ENCODE peak calls at places on chromosome 15, in five cellular contexts. J is AG04450, V is fibroblast of mammary gland, D is epithelial cell of esophagus, P is testis. C is an unnamed sample.

GRCh38 chr15:65326109-65326508 is 21.6 kb downstream of the RNU5B-1 start:
- DNase-seq in J (no peak), V (peak), D (peak), P (peak), C (no peak)

GRCh38 chr15:25056484-25057429 is 102.0 kb downstream of the SNRPN start:
- DNase-seq in J (no peak), V (no peak), D (no peak), P (peak), C (no peak)

GRCh38 chr15:58307313-58307961 is 124.4 kb upstream of the LIPC start:
- DNase-seq in J (no peak), V (peak), D (peak), P (no peak), C (peak)

GRCh38 chr15:41891946-41892345 is 1.9 kb downstream of the SPTBN5 start:
- DNase-seq in J (no peak), V (no peak), D (no peak), P (no peak), C (no peak)

GRCh38 chr15:88982304-88982945 is 69.2 kb upstream of the MFGE8 start:
- DNase-seq in J (no peak), V (peak), D (no peak), P (peak), C (peak)

GRCh38 chr15:83016906-83017305 is 5.5 kb upstream of the C15orf40 start:
- DNase-seq in J (no peak), V (no peak), D (no peak), P (no peak), C (no peak)

GRCh38 chr15:95247068-95247984 is 1016.0 kb downstream of the MCTP2 start:
- DNase-seq in J (peak), V (peak), D (peak), P (peak), C (peak)

GRCh38 chr15:60396964-60397771 is 618 bp downstream of the ANXA2 start:
- DNase-seq in J (no peak), V (peak), D (peak), P (peak), C (peak)

GRCh38 chr15:94576889-94577533 is 345.6 kb downstream of the MCTP2 start:
- DNase-seq in J (no peak), V (peak), D (peak), P (peak), C (peak)

GRCh38 chr15:52652984-52653383 is 26.2 kb downstream of the ATOSA start:
- DNase-seq in J (peak), V (peak), D (peak), P (no peak), C (peak)

GRCh38 chr15:73284073-73284472 is 84.7 kb downstream of the HCN4 start:
- DNase-seq in J (no peak), V (peak), D (peak), P (no peak), C (peak)

GRCh38 chr15:89187911-89188514 is 33.4 kb downstream of the RLBP1 start:
- DNase-seq in J (no peak), V (no peak), D (no peak), P (no peak), C (no peak)

GRCh38 chr15:88725305-88726220 is 77.7 kb upstream of the ACAN start:
- DNase-seq in J (no peak), V (no peak), D (no peak), P (no peak), C (no peak)

GRCh38 chr15:84750583-84751092 is 2.2 kb downstream of the ZNF592 start:
- DNase-seq in J (no peak), V (no peak), D (no peak), P (no peak), C (no peak)

GRCh38 chr15:55250392-55250791 is 39.2 kb downstream of the RAB27A start:
- DNase-seq in J (peak), V (peak), D (peak), P (no peak), C (peak)

GRCh38 chr15:96255599-96255998 is 74.9 kb upstream of the NR2F2 start:
- DNase-seq in J (no peak), V (no peak), D (no peak), P (no peak), C (no peak)

GRCh38 chr15:88470625-88471372 is 3.3 kb downstream of the MRPS11 start:
- DNase-seq in J (no peak), V (no peak), D (no peak), P (no peak), C (no peak)

GRCh38 chr15:63067976-63068743 is 25.6 kb downstream of the TPM1 start:
- DNase-seq in J (no peak), V (no peak), D (no peak), P (no peak), C (no peak)

GRCh38 chr15:100809587-100809986 is 70.0 kb upstream of the ALDH1A3 start:
- DNase-seq in J (no peak), V (no peak), D (no peak), P (no peak), C (no peak)

GRCh38 chr15:68383161-68384074 is 48.5 kb downstream of the ITGA11 start:
- DNase-seq in J (no peak), V (peak), D (peak), P (peak), C (peak)

GRCh38 chr15:66588971-66589370 is 23.2 kb upstream of the LCTL start:
- DNase-seq in J (no peak), V (no peak), D (no peak), P (no peak), C (no peak)

GRCh38 chr15:80160570-80161156 is 7.9 kb downstream of the FAH start:
- DNase-seq in J (peak), V (peak), D (peak), P (no peak), C (peak)

GRCh38 chr15:48191574-48192225 is at the start of gene CTXN2:
- DNase-seq in J (no peak), V (no peak), D (peak), P (no peak), C (no peak)

GRCh38 chr15:81146006-81146405 is 11.9 kb downstream of the CFAP161 start:
- DNase-seq in J (no peak), V (peak), D (no peak), P (no peak), C (peak)

GRCh38 chr15:87669846-87670245 is 586.7 kb downstream of the NTRK3 start:
- DNase-seq in J (no peak), V (no peak), D (no peak), P (no peak), C (peak)

GRCh38 chr15:62173215-62173614 is 8.1 kb upstream of the C2CD4B start:
- DNase-seq in J (no peak), V (no peak), D (peak), P (no peak), C (no peak)

GRCh38 chr15:60412807-60413597 is 15.2 kb upstream of the ANXA2 start:
- DNase-seq in J (no peak), V (peak), D (peak), P (no peak), C (peak)

GRCh38 chr15:68275165-68275746 is 2.3 kb upstream of the FEM1B start:
- DNase-seq in J (peak), V (no peak), D (peak), P (no peak), C (no peak)

GRCh38 chr15:65655026-65655425 is 33.3 kb downstream of the SLC24A1 start:
- DNase-seq in J (no peak), V (peak), D (peak), P (no peak), C (peak)

GRCh38 chr15:94168250-94168649 is 63.1 kb upstream of the MCTP2 start:
- DNase-seq in J (no peak), V (no peak), D (peak), P (peak), C (no peak)

GRCh38 chr15:67103432-67103831 is 38.0 kb downstream of the SMAD3 start:
- DNase-seq in J (no peak), V (no peak), D (no peak), P (no peak), C (no peak)

GRCh38 chr15:85010114-85010471 is 28.4 kb downstream of the PDE8A start:
- DNase-seq in J (no peak), V (no peak), D (no peak), P (no peak), C (no peak)

GRCh38 chr15:53978248-53978906 is at the start of gene UNC13C:
- DNase-seq in J (no peak), V (no peak), D (peak), P (peak), C (no peak)

GRCh38 chr15:31399544-31400171 is 73.0 kb downstream of the KLF13 start:
- DNase-seq in J (no peak), V (peak), D (peak), P (no peak), C (no peak)

GRCh38 chr15:52784799-52785671 is 5.1 kb downstream of the ONECUT1 start:
- DNase-seq in J (no peak), V (no peak), D (no peak), P (no peak), C (no peak)

GRCh38 chr15:71121442-71121841 is 6.2 kb downstream of the THSD4 start:
- DNase-seq in J (no peak), V (no peak), D (no peak), P (no peak), C (no peak)

GRCh38 chr15:78868366-78868765 is 4.3 kb upstream of the MORF4L1 start:
- DNase-seq in J (no peak), V (no peak), D (no peak), P (no peak), C (no peak)

GRCh38 chr15:78872155-78872971 is at the start of gene MORF4L1:
- DNase-seq in J (peak), V (peak), D (peak), P (peak), C (peak)

DNA sequence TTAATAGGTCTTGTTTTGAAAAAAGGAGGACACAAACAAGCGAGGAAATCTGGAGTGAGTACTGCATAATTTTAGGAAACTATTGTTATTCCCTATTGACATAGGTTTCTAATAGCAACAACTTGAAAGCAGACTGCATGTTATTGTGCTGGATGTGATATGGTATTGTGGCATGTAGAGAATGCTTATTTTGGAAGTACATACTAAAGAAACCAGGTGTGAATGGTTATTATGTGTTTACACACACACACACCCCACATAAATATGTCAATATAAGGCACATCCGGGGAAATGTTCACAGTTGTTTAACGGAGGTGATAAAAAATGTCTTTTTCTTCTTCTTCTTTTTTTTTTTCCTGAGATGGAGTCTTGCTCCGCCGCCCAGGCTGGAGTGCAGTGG is 5.9 kb upstream of the MORF4L1 start:
- DNase-seq in J (no peak), V (no peak), D (no peak), P (no peak), C (peak)
- H3K4me3 ChIP-seq in J (no peak), V (no peak), D (no peak), P (no peak), C (no peak)

DNA sequence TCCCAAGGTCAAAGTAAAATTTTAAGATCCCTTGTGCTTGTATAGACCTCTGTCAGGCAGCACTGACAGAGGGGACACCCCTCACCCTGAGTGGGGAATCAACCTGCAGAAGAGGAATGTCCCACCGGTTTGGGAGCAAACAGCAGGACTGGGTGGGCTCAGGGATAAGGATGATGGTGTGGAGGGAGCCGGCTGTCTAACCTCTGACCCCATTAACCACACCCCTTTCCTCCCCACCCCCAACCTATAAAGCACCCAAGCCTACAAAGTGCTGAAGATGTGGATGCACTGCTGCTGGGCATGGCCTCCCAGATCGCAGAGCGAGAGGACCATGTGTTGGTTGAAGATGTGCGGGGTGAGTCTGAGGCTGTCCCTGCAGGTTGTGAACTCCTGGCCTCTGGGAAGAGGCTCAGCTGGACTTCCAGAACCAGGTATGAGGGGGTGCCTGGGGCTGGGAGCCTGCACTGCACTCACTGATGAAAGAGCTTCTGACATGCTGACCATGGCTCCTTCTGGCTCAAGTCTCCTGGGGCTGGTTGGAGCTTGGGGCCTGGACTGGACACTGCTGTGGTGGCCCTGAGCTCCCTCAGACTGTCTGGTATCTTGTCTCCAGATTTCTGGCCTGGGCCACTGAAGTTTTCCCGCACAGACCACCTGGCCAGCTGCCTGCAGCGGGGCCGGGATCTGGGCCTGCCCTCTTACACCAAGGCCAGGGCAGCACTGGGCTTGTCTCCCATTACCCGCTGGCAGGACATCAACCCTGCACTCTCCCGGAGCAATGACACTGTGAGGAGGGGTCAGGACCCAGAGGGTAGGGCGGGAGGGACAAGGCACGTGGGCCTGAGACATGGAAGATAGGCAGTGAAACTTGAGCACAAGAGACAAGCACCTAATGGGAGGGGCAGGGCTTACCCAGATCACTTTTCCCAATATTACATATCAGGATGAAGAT is 9.3 kb downstream of the DUOX1 start:
- DNase-seq in J (no peak), V (no peak), D (no peak), P (no peak), C (no peak)
- TF ChIP-seq CTCF in J (no peak), V (no peak), D (no peak), P (no peak), C (no peak)

GRCh38 chr15:99704444-99704838 is 28.8 kb downstream of the LYSMD4 start:
- DNase-seq in J (peak), V (peak), D (peak), P (peak), C (peak)

GRCh38 chr15:99706557-99707303 is 26.5 kb downstream of the LYSMD4 start:
- DNase-seq in J (no peak), V (peak), D (no peak), P (no peak), C (no peak)

GRCh38 chr15:99708563-99708962 is 24.7 kb downstream of the LYSMD4 start:
- DNase-seq in J (peak), V (peak), D (peak), P (peak), C (peak)

GRCh38 chr15:99709243-99709986 is 23.8 kb downstream of the LYSMD4 start:
- DNase-seq in J (no peak), V (no peak), D (no peak), P (no peak), C (no peak)

DNA sequence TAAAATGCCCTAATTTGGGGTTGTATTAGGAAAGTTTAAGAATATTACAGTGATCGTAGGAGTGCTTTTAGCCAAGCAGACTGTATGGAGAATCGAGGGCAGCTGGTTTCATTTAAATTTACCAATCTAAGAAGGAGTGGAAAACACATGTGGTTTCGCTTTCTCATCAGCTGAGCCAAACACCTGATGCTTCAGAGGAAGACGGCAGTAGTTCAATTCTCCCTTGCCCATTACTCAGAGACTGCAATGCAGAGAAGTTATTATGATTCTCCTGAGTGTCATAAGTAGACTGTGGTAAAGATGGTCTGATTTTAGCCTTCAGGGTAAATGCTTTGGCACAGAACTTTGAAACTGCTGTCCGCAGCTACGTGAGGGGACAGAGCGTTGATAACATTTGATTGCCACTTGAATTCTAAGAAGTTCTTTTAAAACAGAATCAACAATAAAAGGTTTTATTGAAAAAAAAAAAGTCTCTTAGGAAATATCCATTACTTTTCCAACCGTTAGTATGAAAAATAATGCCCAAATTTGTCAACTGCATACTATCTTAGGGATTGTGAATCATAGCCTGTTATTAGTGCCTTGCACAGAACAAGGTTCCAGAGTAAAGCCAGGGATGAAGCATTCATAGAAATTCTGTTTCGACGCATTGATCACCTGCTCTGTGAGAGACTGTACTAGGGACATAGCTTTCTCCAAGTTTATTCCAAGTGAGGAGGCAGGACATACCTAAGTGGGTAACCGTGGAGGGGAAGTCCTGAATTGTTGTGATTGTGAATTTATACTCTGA is 25.6 kb downstream of the LYSMD4 start:
- DNase-seq in J (no peak), V (peak), D (peak), P (no peak), C (peak)
- H3K4me3 ChIP-seq in J (no peak), V (peak), D (no peak), P (no peak), C (peak)

GRCh38 chr15:22224241-22224671 is 143.9 kb downstream of the OR4M2 start:
- DNase-seq in J (no peak), V (no peak), D (no peak), P (no peak), C (no peak)
- TF ChIP-seq CTCF in J (no peak), V (no peak), D (no peak), P (no peak), C (no peak)

DNA sequence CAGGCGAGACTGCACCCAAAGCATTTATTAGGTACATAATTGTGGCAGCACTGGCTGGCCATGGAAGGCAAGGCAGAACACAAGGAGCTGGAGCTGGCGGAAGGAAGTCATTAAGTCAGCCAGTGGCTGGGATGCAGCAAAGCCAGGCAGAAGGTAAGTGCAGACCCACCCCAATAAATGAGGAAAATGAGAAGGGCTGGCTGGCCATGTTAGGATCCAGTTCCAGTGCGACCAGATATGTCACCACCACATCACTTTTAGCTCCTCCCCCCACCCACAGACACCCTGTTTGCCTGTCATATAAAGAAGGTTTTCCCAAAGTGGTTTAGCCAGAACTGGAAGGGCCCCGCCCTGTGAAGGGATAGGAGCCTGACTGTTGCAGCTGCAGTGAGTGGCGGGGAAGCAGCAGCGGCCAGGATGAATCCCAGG is at the start of gene FURIN:
- DNase-seq in J (no peak), V (no peak), D (peak), P (no peak), C (no peak)
- H3K4me3 ChIP-seq in J (no peak), V (no peak), D (peak), P (no peak), C (no peak)

DNA sequence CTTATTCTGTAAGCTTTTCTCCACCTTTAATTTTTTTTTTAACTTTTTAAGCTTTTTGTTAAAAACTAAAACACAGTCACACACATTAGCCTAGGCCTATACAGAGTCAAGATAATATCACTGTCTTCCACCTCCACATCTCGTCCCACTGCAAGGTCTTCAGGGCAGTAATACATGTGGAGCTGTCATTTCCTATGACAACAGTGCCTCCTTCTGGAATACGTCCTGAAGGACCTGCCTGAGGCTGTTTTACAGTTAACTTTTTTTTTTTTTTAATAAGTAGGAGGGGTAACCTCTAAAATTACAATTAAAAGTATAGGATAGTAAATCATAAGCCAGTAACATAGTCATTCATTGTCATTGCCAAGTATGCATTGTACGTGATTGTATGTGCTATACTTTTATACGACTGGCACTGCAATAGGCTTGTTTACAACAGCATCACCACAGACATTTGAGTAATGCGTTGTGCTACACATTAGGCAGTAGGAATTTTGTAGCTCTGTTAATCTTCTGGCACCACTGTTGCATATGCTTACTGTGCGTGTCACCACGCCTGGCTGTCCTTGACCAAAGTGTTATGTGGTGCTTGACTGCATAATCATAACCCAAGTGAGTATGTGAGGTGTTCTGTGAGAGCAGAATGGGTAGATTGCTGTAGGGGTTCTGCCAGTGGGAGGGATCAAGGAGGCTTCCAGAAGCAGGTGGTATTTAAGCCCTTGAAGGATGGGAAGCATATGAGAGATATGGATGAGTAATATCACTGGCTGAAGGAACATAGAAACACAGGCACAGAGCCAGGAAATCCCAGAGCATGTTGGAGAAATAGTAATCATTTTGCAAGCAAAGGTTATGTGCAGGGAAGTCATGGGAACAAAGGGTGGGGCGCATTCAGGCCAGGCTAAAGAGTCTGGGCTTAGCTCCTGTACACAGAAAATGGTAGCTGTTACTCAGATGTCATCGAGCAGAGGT is 18.3 kb downstream of the FBXO22 start:
- DNase-seq in J (no peak), V (peak), D (peak), P (peak), C (peak)
- TF ChIP-seq CTCF in J (peak), V (peak), D (peak), P (no peak), C (peak)

GRCh38 chr15:77991029-77991406 is 86.5 kb downstream of the TBC1D2B start:
- DNase-seq in J (no peak), V (no peak), D (no peak), P (no peak), C (no peak)
- H3K4me3 ChIP-seq in J (no peak), V (no peak), D (no peak), P (no peak), C (no peak)

C was measured in AG10803.